ENCODE peak calls at places on chromosomes 4 and X, in nine cellular contexts. M is endothelial cell of umbilical vein; A is lower leg skin; N is astrocyte; J is Caco-2; X is CD8-positive, alpha-beta T cell; Q is testis; I is colonic mucosa; W is fibroblast of lung. E is an unnamed sample.
A peak's percentile ranks its signal among the peaks of the same experiment; 100 is the strongest.

GRCh38 chr4:155694100-155694785 is 27.6 kb downstream of the GUCY1A1 start:
- DNase-seq in M (no peak), I (no peak), A (no peak), N (no peak), J (no peak), X (no peak), W (no peak), Q (no peak), E (no peak)

GRCh38 chrX:1265061-1265460 is 3.6 kb upstream of the CSF2RA start:
- DNase-seq in M (no peak), W (no peak), N (no peak), A (no peak), Q (no peak), I (no peak), X (no peak), J (no peak), E (no peak)

GRCh38 chrX:53190363-53190960 is 34.5 kb downstream of the KDM5C start:
- DNase-seq in M (no peak), A (no peak), J (peak; percentile 30), N (no peak), X (no peak), Q (no peak), W (no peak), I (no peak), E (no peak)

GRCh38 chr4:115274545-115274944 is 161.1 kb upstream of the NDST4 start:
- DNase-seq in I (no peak), A (no peak), Q (no peak), X (no peak), M (no peak), J (no peak), N (no peak), W (no peak), E (no peak)

GRCh38 chrX:72245461-72246089 is 6.7 kb upstream of the ERCC6L start:
- DNase-seq in I (peak; percentile 79), M (peak; percentile 48), W (peak; percentile 36), Q (peak; percentile 66), A (no peak), N (no peak), J (peak; percentile 64), X (peak; percentile 10), E (no peak)

GRCh38 chr4:924107-925096 is 7.7 kb downstream of the GAK start:
- DNase-seq in Q (no peak), I (no peak), M (peak; percentile 38), N (peak; percentile 65), W (peak; percentile 68), A (no peak), X (no peak), J (no peak), E (no peak)

GRCh38 chr4:99011910-99012309 is 16.4 kb downstream of the METAP1 start:
- DNase-seq in J (no peak), A (no peak), I (no peak), N (no peak), M (no peak), W (no peak), X (no peak), Q (no peak), E (no peak)

GRCh38 chr4:104989363-104989762 is 157.3 kb upstream of the TET2 start:
- DNase-seq in A (no peak), N (peak; percentile 76), I (no peak), M (no peak), J (no peak), Q (no peak), W (peak; percentile 79), X (no peak), E (peak; percentile 68)

GRCh38 chr4:56870927-56871326 is 36.8 kb upstream of the REST start:
- DNase-seq in J (no peak), M (no peak), I (no peak), A (no peak), N (peak; percentile 9), Q (no peak), W (peak; percentile 29), X (no peak), E (no peak)

GRCh38 chr4:186204103-186204559 is 12.8 kb downstream of the CYP4V2 start:
- DNase-seq in X (peak; percentile 53), W (peak; percentile 32), Q (peak; percentile 69), I (no peak), M (peak; percentile 4), N (peak; percentile 8), J (peak; percentile 85), A (peak; percentile 21), E (peak; percentile 68)

GRCh38 chrX:19560611-19561010 is 45.3 kb upstream of the MAP3K15 start:
- DNase-seq in W (peak; percentile 6), Q (no peak), M (no peak), J (no peak), A (no peak), N (peak; percentile 8), I (no peak), X (no peak), E (no peak)

GRCh38 chr4:4461850-4462249 is 74.9 kb downstream of the NSG1 start:
- DNase-seq in M (no peak), N (no peak), X (peak; percentile 26), Q (no peak), A (no peak), J (peak; percentile 24), W (no peak), I (no peak), E (peak; percentile 46)

GRCh38 chrX:39162322-39162721 is 361.1 kb downstream of the MID1IP1 start:
- DNase-seq in M (no peak), J (no peak), Q (peak; percentile 38), W (no peak), A (no peak), N (no peak), I (peak; percentile 64), X (no peak), E (no peak)

DNA sequence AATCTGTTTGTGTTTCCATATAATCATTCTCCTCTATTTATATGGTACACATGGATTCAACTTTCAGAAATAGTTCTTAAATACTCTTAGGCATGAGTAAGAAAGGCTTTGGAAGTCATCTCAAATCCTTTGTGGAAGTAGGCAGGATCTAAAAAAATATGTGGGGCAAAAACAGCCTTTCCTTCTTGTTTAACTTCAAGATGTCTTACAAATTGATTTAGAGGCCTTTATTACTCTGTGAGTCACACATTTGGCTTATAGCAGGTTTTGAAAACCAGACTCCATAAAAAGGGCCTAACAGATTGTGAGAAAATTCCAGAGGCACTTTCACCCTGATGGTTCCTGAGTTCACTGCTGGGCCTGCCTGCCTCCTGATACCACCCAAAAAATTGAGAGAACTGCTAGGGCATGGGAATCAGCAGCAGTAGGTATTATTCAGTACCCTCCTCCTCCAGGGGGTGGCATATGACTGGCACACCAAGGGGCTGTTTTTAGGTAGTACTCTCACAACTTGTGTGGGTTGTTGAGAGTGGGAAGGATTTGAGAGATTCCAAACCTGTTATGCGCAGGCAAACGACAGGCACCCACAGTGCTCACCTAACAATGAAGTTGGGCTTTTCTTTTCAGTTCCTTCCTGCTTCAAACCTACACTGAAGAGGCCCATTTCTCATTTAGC is 162.7 kb upstream of the MBNL3 start:
- DNase-seq in I (no peak), W (peak; percentile 32), N (peak; percentile 26), A (no peak), M (no peak), Q (no peak), X (no peak), J (no peak), E (no peak)
- TF ChIP-seq CTCF in I (no peak), W (no peak), N (no peak), A (no peak), M (peak; percentile 6), Q (no peak), X (no peak), J (no peak), E (no peak)

GRCh38 chr4:83114576-83114975 is at the start of gene PLAC8:
- DNase-seq in W (peak; percentile 33), J (no peak), A (no peak), N (peak; percentile 21), Q (no peak), M (no peak), X (peak; percentile 36), I (peak; percentile 77), E (no peak)

GRCh38 chr4:83112239-83112638 is 2.3 kb downstream of the PLAC8 start:
- DNase-seq in X (no peak), I (no peak), J (no peak), W (no peak), A (no peak), Q (no peak), M (no peak), N (no peak), E (no peak)

GRCh38 chr4:83110970-83111369 is 3.6 kb downstream of the PLAC8 start:
- DNase-seq in M (no peak), Q (no peak), A (no peak), X (no peak), J (no peak), W (no peak), I (no peak), N (no peak), E (no peak)

GRCh38 chr4:83113429-83113786 is 1.1 kb downstream of the PLAC8 start:
- DNase-seq in M (no peak), Q (no peak), J (no peak), N (no peak), W (peak; percentile 10), I (no peak), X (no peak), A (no peak), E (no peak)

GRCh38 chr4:83112678-83113428 is 1.7 kb downstream of the PLAC8 start:
- DNase-seq in J (no peak), Q (no peak), I (no peak), A (no peak), M (no peak), W (peak; percentile 78), N (peak; percentile 72), X (peak; percentile 15), E (no peak)
- H3K4me3 ChIP-seq in J (peak overlapping the region; percentile 35), Q (no peak overlapping the region), I (peak overlapping the region; percentile 37), A (no peak overlapping the region), M (no peak overlapping the region), W (no peak overlapping the region), N (no peak overlapping the region), X (peak overlapping the region; percentile 78), E (no peak overlapping the region)

GRCh38 chrX:77446029-77446585 is 1.1 kb upstream of the FGF16 start:
- DNase-seq in N (no peak), W (no peak), A (no peak), Q (peak; percentile 27), M (peak; percentile 86), J (no peak), I (peak; percentile 23), X (no peak), E (no peak)
- TF ChIP-seq CTCF in N (no peak), W (peak; percentile 21), A (no peak), Q (peak; percentile 9), M (peak; percentile 53), J (no peak), I (peak; percentile 28), X (no peak), E (no peak)

GRCh38 chrX:16870861-16871584 is 861 bp upstream of the RBBP7 start:
- DNase-seq in Q (peak; percentile 32), A (peak; percentile 13), I (peak; percentile 27), M (peak; percentile 13), J (peak; percentile 21), N (no peak), W (peak; percentile 12), X (no peak), E (no peak)

GRCh38 chrX:16868920-16869319 is 1.2 kb downstream of the RBBP7 start:
- DNase-seq in W (no peak), Q (no peak), A (no peak), J (no peak), X (no peak), N (no peak), M (peak; percentile 1), I (no peak), E (no peak)

GRCh38 chrX:16869393-16870094 is 618 bp downstream of the RBBP7 start:
- DNase-seq in I (peak; percentile 23), A (peak; percentile 13), M (peak; percentile 13), Q (peak; percentile 20), W (no peak), J (peak; percentile 64), X (peak; percentile 37), N (no peak), E (no peak)

GRCh38 chrX:16870095-16870860 is at the start of gene RBBP7:
- DNase-seq in W (peak; percentile 88), A (peak; percentile 81), Q (peak; percentile 92), J (peak; percentile 92), I (peak; percentile 94), M (peak; percentile 89), X (peak; percentile 87), N (peak; percentile 76), E (peak; percentile 50)

GRCh38 chrX:16867947-16868346 is 2.2 kb downstream of the RBBP7 start:
- DNase-seq in Q (no peak), J (no peak), W (no peak), N (no peak), M (no peak), I (no peak), A (no peak), X (no peak), E (no peak)
- H3K4me3 ChIP-seq in Q (peak overlapping the region; percentile 73), J (no peak overlapping the region), W (peak overlapping the region; percentile 81), N (no peak overlapping the region), M (peak overlapping the region; percentile 12), I (no peak overlapping the region), A (no peak overlapping the region), X (no peak overlapping the region), E (peak overlapping the region; percentile 56)

E was measured in LNCaP clone FGC.